ENCODE peak calls at places on chromosomes 11 and 22, in four cellular contexts. S is mesothelial cell of epicardium, Y is dorsolateral prefrontal cortex, X is GM12878. W is an unnamed sample.

GRCh38 chr11:126627376-126627775 is 271.9 kb downstream of the ST3GAL4 start:
- DNase-seq in S (no peak), X (no peak), Y (no peak), W (no peak)

GRCh38 chr22:28736296-28737155 is 5.1 kb downstream of the CHEK2 start:
- DNase-seq in X (no peak), Y (no peak), S (no peak), W (no peak)

GRCh38 chr11:135033545-135033944 is 621.5 kb upstream of the B3GAT1 start:
- DNase-seq in S (no peak), Y (no peak), X (no peak), W (no peak)

GRCh38 chr22:23064381-23065068 is 5.8 kb upstream of the GNAZ start:
- DNase-seq in S (no peak), Y (peak; percentile 19), X (no peak), W (no peak)

GRCh38 chr22:40525250-40525884 is 111.2 kb downstream of the MRTFA start:
- DNase-seq in X (no peak), S (no peak), Y (no peak), W (no peak)

GRCh38 chr11:16527525-16528246 is 171.3 kb upstream of the SOX6 start:
- DNase-seq in S (no peak), X (no peak), Y (no peak), W (no peak)

GRCh38 chr11:35545604-35546003 is 20.2 kb upstream of the PAMR1 start:
- DNase-seq in Y (no peak), X (no peak), S (no peak), W (no peak)

GRCh38 chr11:20089796-20090653 is 70.2 kb downstream of the DBX1 start:
- DNase-seq in S (no peak), X (no peak), Y (no peak), W (no peak)

GRCh38 chr11:12746593-12747097 is 72.4 kb downstream of the TEAD1 start:
- DNase-seq in Y (no peak), S (peak; percentile 80), X (no peak), W (no peak)

GRCh38 chr11:110297726-110298297 is 1.4 kb upstream of the RDX start:
- DNase-seq in S (no peak), X (no peak), Y (no peak), W (no peak)

GRCh38 chr11:47002366-47002765 is 65.8 kb downstream of the CSTPP1 start:
- DNase-seq in Y (no peak), S (no peak), X (no peak), W (no peak)

GRCh38 chr11:99068832-99069231 is 48.1 kb downstream of the CNTN5 start:
- DNase-seq in Y (no peak), X (no peak), S (no peak), W (no peak)

GRCh38 chr11:7546324-7546791 is 32.6 kb downstream of the PPFIBP2 start:
- DNase-seq in X (no peak), S (no peak), Y (no peak), W (no peak)

GRCh38 chr11:15276616-15277015 is 161.9 kb downstream of the INSC start:
- DNase-seq in S (no peak), X (no peak), Y (no peak), W (no peak)

GRCh38 chr11:73239571-73240189 is 21.6 kb downstream of the P2RY2 start:
- DNase-seq in X (no peak), Y (peak; percentile 26), S (no peak), W (no peak)

GRCh38 chr11:76077575-76078150 is 128.6 kb downstream of the WNT11 start:
- DNase-seq in Y (no peak), X (no peak), S (no peak), W (no peak)

GRCh38 chr11:68413591-68413999 is 47.0 kb upstream of the PPP6R3 start:
- DNase-seq in Y (no peak), S (no peak), X (no peak), W (no peak)

GRCh38 chr22:28180804-28181203 is 261.7 kb upstream of the PITPNB start:
- DNase-seq in X (no peak), S (no peak), Y (no peak), W (no peak)

GRCh38 chr11:94128171-94128745 is 383 bp upstream of the PANX1 start:
- DNase-seq in S (no peak), Y (peak; percentile 51), X (no peak), W (no peak)

DNA sequence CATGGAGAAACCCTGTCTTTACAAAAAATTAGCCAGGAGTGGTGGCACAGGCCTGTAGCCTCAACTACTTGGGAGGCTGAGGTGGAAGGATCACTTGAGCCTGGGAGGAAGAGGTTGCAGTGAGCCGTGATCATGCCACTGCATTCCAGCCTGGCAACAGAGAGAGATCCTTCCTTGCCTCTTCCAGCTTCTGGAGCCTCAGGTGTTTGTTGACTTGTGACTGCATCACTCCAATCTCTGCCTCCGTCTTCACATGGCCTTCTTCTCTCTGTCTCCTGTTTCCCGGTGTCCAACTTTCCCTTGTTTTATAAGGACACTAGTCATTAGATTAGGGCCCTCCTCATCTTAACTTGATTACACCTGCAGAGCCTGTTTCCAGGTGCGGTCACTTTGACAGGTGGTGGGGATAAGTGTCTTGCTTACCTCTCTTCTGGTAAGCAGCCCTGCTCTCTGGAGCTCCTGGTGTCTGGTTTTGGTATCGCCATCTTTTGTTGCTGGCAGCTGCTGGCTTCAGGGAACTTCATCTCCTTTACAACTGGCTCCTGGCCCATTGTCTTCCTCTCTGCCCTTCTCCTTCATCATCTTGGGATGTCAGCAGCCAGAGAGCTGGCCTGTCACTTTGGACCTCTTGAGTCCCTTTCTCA is 8.2 kb upstream of the USP2 start:
- DNase-seq in Y (no peak), S (no peak), X (no peak), W (no peak)
- TF ChIP-seq CTCF in Y (no peak), S (no peak), X (peak; percentile 34), W (no peak)

DNA sequence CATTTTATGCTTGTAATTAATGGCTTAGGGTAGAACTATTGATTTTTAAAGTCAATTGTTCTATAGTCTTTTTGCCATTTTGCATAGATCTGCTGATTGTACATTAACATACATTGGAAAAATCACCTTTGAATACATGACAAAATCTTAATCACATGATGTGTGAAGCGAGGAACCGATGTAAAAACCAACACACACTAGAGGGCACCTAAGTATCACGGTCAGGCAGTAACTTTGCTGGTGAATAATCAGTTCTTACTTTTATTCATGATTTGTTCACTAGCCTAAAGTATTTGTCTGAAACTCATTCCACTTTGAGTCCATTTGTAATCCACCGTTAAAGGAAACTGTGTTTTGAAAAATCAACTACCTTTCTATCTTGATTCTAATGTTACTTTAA is 28.2 kb downstream of the JHY start:
- DNase-seq in S (no peak), X (no peak), Y (no peak), W (no peak)
- TF ChIP-seq CTCF in S (no peak), X (peak; percentile 52), Y (peak; percentile 44), W (peak; percentile 31)

GRCh38 chr11:111870887-111871692 is at the start of gene ALG9:
- DNase-seq in S (peak; percentile 57), Y (peak; percentile 81), X (peak; percentile 56), W (peak; percentile 48)
- TF ChIP-seq CTCF in S (no peak), Y (peak; percentile 9), X (peak; percentile 3), W (no peak)

DNA sequence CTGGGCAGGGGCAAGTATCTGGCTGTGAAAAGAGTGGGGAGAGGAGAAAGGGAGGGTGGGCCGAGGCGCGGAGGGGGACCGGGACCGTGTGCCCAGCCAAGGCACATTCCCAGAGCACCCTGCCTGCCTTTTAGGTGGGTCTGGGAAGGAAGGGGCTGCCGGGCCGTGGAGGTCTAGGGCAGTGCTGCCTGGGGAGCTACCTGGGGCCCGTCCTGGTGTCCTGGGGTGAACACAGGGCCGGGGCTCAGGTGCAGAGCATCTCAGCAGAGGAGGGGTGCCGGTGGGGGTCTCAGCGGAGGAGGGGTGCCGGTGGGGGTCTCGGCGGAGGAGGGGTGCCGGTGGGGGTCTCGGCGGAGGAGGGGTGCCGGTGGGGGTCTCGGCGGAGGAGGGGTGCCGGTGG is 45.2 kb downstream of the BRSK2 start:
- DNase-seq in Y (no peak), S (no peak), X (no peak), W (no peak)
- TF ChIP-seq CTCF in Y (no peak), S (no peak), X (no peak), W (no peak)

DNA sequence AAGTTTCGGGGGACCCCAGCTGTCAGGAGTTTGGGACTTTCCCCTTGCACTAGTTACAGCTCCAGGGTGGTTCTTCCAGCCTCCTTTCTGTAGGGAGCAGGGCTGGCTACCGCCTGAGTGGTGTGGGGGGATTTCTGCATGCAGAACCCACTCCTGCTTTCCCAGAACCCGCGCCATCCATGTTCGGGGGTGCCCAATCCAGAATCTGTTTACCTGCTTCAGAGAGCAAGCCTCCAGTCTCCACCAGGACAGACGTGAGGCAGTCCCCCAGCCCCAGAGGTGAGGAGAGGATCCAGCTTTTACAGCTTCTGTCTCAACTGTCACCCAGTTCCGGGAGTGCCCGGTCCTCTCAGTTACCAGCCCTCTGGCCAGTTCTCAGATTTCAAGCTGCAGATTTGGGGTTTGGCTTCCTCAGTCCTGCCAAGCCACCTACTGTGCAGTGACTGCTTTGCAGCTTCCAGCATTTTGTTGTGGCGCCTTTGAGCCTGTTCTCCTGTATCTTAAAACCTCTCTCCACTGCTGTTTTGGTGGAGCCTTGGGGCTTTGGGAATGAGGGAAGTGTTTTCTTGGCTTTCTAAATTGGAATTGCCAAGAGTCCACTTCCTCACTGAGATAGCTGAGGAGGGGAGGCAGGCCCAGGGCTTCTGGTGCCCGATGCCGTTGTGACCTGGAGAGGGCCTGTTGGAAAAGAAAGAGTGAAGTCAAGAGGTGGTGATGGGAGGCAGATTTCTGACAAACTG is 513.2 kb downstream of the TBC1D22A start:
- DNase-seq in S (no peak), X (no peak), Y (no peak), W (no peak)
- TF ChIP-seq CTCF in S (no peak), X (no peak), Y (no peak), W (no peak)

DNA sequence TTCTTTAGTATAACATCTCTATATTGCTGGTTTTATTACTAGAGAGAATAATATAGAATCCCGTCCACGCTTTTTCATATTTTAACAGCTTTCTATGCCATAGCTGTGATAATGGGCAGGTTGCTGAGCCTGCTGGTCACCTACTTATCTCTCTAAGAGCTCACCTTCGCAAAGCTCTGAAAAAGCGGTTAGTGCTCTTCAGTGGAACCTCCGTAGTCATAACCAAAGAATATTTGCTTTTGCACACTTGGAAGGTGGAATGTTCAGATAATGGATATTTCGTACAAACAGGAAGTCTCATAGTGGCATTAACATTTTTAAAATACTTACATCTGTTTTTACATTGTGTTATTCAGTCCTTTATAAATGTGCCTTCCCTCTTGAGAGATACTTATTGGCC is 388.9 kb upstream of the ANO3 start:
- DNase-seq in X (no peak), S (no peak), Y (no peak), W (no peak)
- TF ChIP-seq CTCF in X (no peak), S (no peak), Y (no peak), W (no peak)

GRCh38 chr11:10564692-10565318 is 3.7 kb downstream of the LYVE1 start:
- DNase-seq in S (no peak), Y (no peak), X (no peak), W (no peak)
- TF ChIP-seq CTCF in S (no peak), Y (no peak), X (peak; percentile 21), W (no peak)

DNA sequence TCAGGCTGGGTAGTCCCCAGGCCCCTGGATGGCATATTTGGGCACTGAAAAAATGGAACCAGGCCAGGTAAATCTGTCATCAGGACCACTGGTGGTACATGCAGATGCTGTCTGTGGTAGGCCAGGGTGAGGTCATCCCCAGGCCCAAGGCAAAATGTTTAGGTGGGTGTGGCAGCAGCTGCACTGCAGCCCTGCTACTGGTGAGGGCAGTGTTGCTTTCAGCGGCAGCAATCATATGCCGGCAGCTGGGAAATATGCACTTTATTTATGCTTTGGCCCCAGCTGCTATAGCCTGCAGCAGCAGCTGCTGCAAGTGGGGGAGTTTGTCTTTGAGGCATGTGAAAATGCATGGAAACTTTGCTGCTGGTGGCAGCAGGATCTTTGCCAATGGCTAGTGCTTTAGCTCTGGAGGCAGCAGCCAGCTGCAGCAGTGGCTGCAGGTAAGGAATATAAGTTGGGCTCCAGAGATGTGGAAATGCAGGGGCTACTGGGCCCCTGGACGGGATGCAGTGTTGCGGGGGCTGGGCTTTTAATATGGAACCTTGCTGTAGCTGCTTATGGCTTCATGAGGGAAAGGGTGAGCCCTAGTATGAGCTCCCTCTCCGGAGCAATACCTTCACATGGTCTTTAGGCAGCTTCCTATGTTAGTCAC is 365.7 kb upstream of the CADM1 start:
- DNase-seq in X (peak; percentile 51), Y (no peak), S (no peak), W (no peak)
- TF ChIP-seq CTCF in X (peak; percentile 85), Y (peak; percentile 17), S (no peak), W (peak; percentile 40)

W was measured in D721Med.